ENCODE peak calls at places on chromosome 10, in six cellular contexts. One of them, this sample, is unnamed.
A peak's percentile ranks its signal among the peaks of the same experiment; 100 is the strongest.

GRCh38 chr10:73217628-73218027 is 29.4 kb downstream of the DNAJC9 start:
- DNase-seq in AG09319: no peak
- DNase-seq in OCI-LY7: no peak
- DNase-seq in suprapubic skin: no peak
- DNase-seq in natural killer cell: no peak
- DNase-seq in GM12865: no peak
- DNase-seq in this sample: no peak

GRCh38 chr10:119523916-119524719 is 18.4 kb downstream of the RGS10 start:
- DNase-seq in OCI-LY7: no peak
- DNase-seq in suprapubic skin: no peak
- DNase-seq in GM12865: no peak
- DNase-seq in AG09319: no peak
- DNase-seq in natural killer cell: no peak
- DNase-seq in this sample: no peak

GRCh38 chr10:31099664-31100063 is 68.0 kb upstream of the ZNF438 start:
- DNase-seq in natural killer cell: no peak
- DNase-seq in GM12865: no peak
- DNase-seq in suprapubic skin: no peak
- DNase-seq in AG09319: no peak
- DNase-seq in OCI-LY7: no peak
- DNase-seq in this sample: no peak

GRCh38 chr10:77037735-77038411 is 599.7 kb downstream of the KCNMA1 start:
- DNase-seq in GM12865: peak; percentile 5
- DNase-seq in OCI-LY7: no peak
- DNase-seq in natural killer cell: no peak
- DNase-seq in suprapubic skin: no peak
- DNase-seq in AG09319: no peak
- DNase-seq in this sample: no peak

GRCh38 chr10:105793071-105793470 is 1152.0 kb downstream of the SORCS3 start:
- DNase-seq in AG09319: no peak
- DNase-seq in OCI-LY7: no peak
- DNase-seq in suprapubic skin: no peak
- DNase-seq in natural killer cell: no peak
- DNase-seq in GM12865: no peak
- DNase-seq in this sample: no peak

GRCh38 chr10:77004917-77005564 is 632.6 kb downstream of the KCNMA1 start:
- DNase-seq in suprapubic skin: no peak
- DNase-seq in GM12865: peak; percentile 26
- DNase-seq in natural killer cell: no peak
- DNase-seq in OCI-LY7: peak; percentile 21
- DNase-seq in AG09319: peak; percentile 54
- DNase-seq in this sample: no peak

GRCh38 chr10:129888784-129889616 is 75.1 kb downstream of the EBF3 start:
- DNase-seq in OCI-LY7: peak; percentile 47
- DNase-seq in GM12865: peak; percentile 26
- DNase-seq in suprapubic skin: peak; percentile 87
- DNase-seq in AG09319: no peak
- DNase-seq in natural killer cell: peak; percentile 19
- DNase-seq in this sample: peak; percentile 21

GRCh38 chr10:59628456-59628855 is 81.2 kb downstream of the SLC16A9 start:
- DNase-seq in natural killer cell: no peak
- DNase-seq in AG09319: no peak
- DNase-seq in suprapubic skin: no peak
- DNase-seq in OCI-LY7: no peak
- DNase-seq in GM12865: no peak
- DNase-seq in this sample: no peak

GRCh38 chr10:55628260-55628701 is 732.8 kb downstream of the ZWINT start:
- DNase-seq in OCI-LY7: no peak
- DNase-seq in GM12865: no peak
- DNase-seq in AG09319: no peak
- DNase-seq in suprapubic skin: peak; percentile 77
- DNase-seq in natural killer cell: no peak
- DNase-seq in this sample: no peak

GRCh38 chr10:74994714-74995308 is 116.6 kb upstream of the SAMD8 start:
- DNase-seq in AG09319: no peak
- DNase-seq in natural killer cell: no peak
- DNase-seq in OCI-LY7: no peak
- DNase-seq in GM12865: peak; percentile 47
- DNase-seq in suprapubic skin: no peak
- DNase-seq in this sample: no peak

GRCh38 chr10:103534621-103535498 is 41.4 kb downstream of the NEURL1 start:
- DNase-seq in GM12865: no peak
- DNase-seq in AG09319: no peak
- DNase-seq in natural killer cell: no peak
- DNase-seq in OCI-LY7: no peak
- DNase-seq in suprapubic skin: peak; percentile 45
- DNase-seq in this sample: peak; percentile 5

GRCh38 chr10:131862548-131862947 is 38.3 kb upstream of the PPP2R2D start:
- DNase-seq in AG09319: no peak
- DNase-seq in OCI-LY7: no peak
- DNase-seq in natural killer cell: no peak
- DNase-seq in suprapubic skin: peak; percentile 74
- DNase-seq in GM12865: no peak
- DNase-seq in this sample: no peak

GRCh38 chr10:72665925-72666324 is 26.0 kb upstream of the MCU start:
- DNase-seq in AG09319: peak; percentile 18
- DNase-seq in suprapubic skin: no peak
- DNase-seq in natural killer cell: no peak
- DNase-seq in GM12865: no peak
- DNase-seq in OCI-LY7: no peak
- DNase-seq in this sample: no peak

GRCh38 chr10:34319197-34319846 is 495.8 kb downstream of the PARD3 start:
- DNase-seq in OCI-LY7: no peak
- DNase-seq in AG09319: peak; percentile 94
- DNase-seq in GM12865: no peak
- DNase-seq in natural killer cell: no peak
- DNase-seq in suprapubic skin: no peak
- DNase-seq in this sample: no peak

GRCh38 chr10:22736134-22736533 is 21.8 kb upstream of the PIP4K2A start:
- DNase-seq in OCI-LY7: no peak
- DNase-seq in AG09319: no peak
- DNase-seq in GM12865: no peak
- DNase-seq in suprapubic skin: no peak
- DNase-seq in natural killer cell: no peak
- DNase-seq in this sample: no peak

GRCh38 chr10:126935263-126935946 is 30.2 kb downstream of the DOCK1 start:
- DNase-seq in GM12865: no peak
- DNase-seq in OCI-LY7: no peak
- DNase-seq in AG09319: no peak
- DNase-seq in suprapubic skin: no peak
- DNase-seq in natural killer cell: no peak
- DNase-seq in this sample: no peak

GRCh38 chr10:19937989-19938388 is 121.8 kb downstream of the PLXDC2 start:
- DNase-seq in GM12865: no peak
- DNase-seq in suprapubic skin: no peak
- DNase-seq in AG09319: no peak
- DNase-seq in OCI-LY7: no peak
- DNase-seq in natural killer cell: no peak
- DNase-seq in this sample: no peak

GRCh38 chr10:24824536-24824935 is 100.8 kb upstream of the ARHGAP21 start:
- DNase-seq in natural killer cell: no peak
- DNase-seq in GM12865: no peak
- DNase-seq in suprapubic skin: no peak
- DNase-seq in AG09319: no peak
- DNase-seq in OCI-LY7: no peak
- DNase-seq in this sample: no peak

GRCh38 chr10:71671983-71672535 is 47.5 kb downstream of the C10orf105 start:
- DNase-seq in OCI-LY7: no peak
- DNase-seq in AG09319: no peak
- DNase-seq in suprapubic skin: no peak
- DNase-seq in natural killer cell: no peak
- DNase-seq in GM12865: no peak
- DNase-seq in this sample: no peak

GRCh38 chr10:22477365-22478287 is 132.3 kb downstream of the SPAG6 start:
- DNase-seq in GM12865: peak; percentile 13
- DNase-seq in natural killer cell: peak; percentile 27
- DNase-seq in suprapubic skin: no peak
- DNase-seq in AG09319: no peak
- DNase-seq in OCI-LY7: no peak
- DNase-seq in this sample: no peak

GRCh38 chr10:48913674-48914073 is 26.0 kb downstream of the LRRC18 start:
- DNase-seq in AG09319: no peak
- DNase-seq in OCI-LY7: no peak
- DNase-seq in natural killer cell: no peak
- DNase-seq in suprapubic skin: no peak
- DNase-seq in GM12865: no peak
- DNase-seq in this sample: no peak

GRCh38 chr10:47053399-47053798 is 142.2 kb downstream of the PTPN20 start:
- DNase-seq in AG09319: no peak
- DNase-seq in GM12865: no peak
- DNase-seq in suprapubic skin: peak; percentile 68
- DNase-seq in OCI-LY7: no peak
- DNase-seq in natural killer cell: no peak
- DNase-seq in this sample: no peak

GRCh38 chr10:28763471-28763870 is 86.2 kb downstream of the BAMBI start:
- DNase-seq in natural killer cell: no peak
- DNase-seq in AG09319: no peak
- DNase-seq in GM12865: no peak
- DNase-seq in OCI-LY7: no peak
- DNase-seq in suprapubic skin: no peak
- DNase-seq in this sample: no peak

GRCh38 chr10:57420881-57421280 is 846.8 kb downstream of the IPMK start:
- DNase-seq in OCI-LY7: no peak
- DNase-seq in AG09319: no peak
- DNase-seq in suprapubic skin: no peak
- DNase-seq in GM12865: peak; percentile 3
- DNase-seq in natural killer cell: no peak
- DNase-seq in this sample: no peak

GRCh38 chr10:47033541-47034270 is 122.5 kb downstream of the PTPN20 start:
- DNase-seq in AG09319: no peak
- DNase-seq in suprapubic skin: peak; percentile 78
- DNase-seq in GM12865: no peak
- DNase-seq in natural killer cell: no peak
- DNase-seq in OCI-LY7: no peak
- DNase-seq in this sample: peak; percentile 6

GRCh38 chr10:26556756-26557640 is 118.9 kb downstream of the APBB1IP start:
- DNase-seq in suprapubic skin: no peak
- DNase-seq in AG09319: peak; percentile 43
- DNase-seq in natural killer cell: no peak
- DNase-seq in OCI-LY7: peak; percentile 67
- DNase-seq in GM12865: peak; percentile 71
- DNase-seq in this sample: no peak

GRCh38 chr10:112815238-112816032 is 134.6 kb upstream of the TCF7L2 start:
- DNase-seq in GM12865: no peak
- DNase-seq in OCI-LY7: no peak
- DNase-seq in AG09319: no peak
- DNase-seq in suprapubic skin: no peak
- DNase-seq in natural killer cell: no peak
- DNase-seq in this sample: no peak

GRCh38 chr10:131960631-131961046 is 21.1 kb downstream of the BNIP3 start:
- DNase-seq in GM12865: no peak
- DNase-seq in AG09319: no peak
- DNase-seq in OCI-LY7: no peak
- DNase-seq in suprapubic skin: no peak
- DNase-seq in natural killer cell: no peak
- DNase-seq in this sample: no peak

GRCh38 chr10:123156091-123156490 is 1.9 kb downstream of the BUB3 start:
- DNase-seq in natural killer cell: no peak
- DNase-seq in AG09319: no peak
- DNase-seq in suprapubic skin: no peak
- DNase-seq in GM12865: no peak
- DNase-seq in OCI-LY7: no peak
- DNase-seq in this sample: no peak

DNA sequence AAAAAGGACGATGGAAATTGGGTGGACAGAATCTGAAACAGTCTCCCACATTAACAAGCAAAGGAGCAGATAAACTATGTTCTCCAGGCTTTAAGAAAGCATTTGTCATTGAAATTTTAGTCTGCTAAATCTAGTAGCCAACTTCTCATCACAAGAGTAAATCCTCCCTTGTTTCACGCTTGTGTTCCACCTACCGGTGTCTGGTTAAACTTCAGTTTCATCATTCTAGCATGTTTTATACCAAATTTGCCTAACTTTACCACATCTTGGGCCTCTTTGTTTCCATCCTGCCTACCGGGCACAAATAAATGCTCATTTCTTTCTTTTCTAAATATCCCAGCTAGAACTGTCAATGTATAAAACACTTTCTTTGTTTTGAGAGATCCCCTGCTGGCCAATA is 5.8 kb downstream of the LIPA start:
- DNase-seq in GM12865: peak; percentile 71
- DNase-seq in natural killer cell: no peak
- DNase-seq in suprapubic skin: no peak
- DNase-seq in OCI-LY7: no peak
- DNase-seq in AG09319: no peak
- DNase-seq in this sample: no peak
- TF ChIP-seq CTCF in GM12865: peak; percentile 43
- TF ChIP-seq CTCF in natural killer cell: no peak
- TF ChIP-seq CTCF in suprapubic skin: no peak
- TF ChIP-seq CTCF in OCI-LY7: peak; percentile 23
- TF ChIP-seq CTCF in AG09319: no peak
- TF ChIP-seq CTCF in this sample: no peak

GRCh38 chr10:36147529-36147928 is 505.4 kb upstream of the FZD8 start:
- DNase-seq in GM12865: no peak
- DNase-seq in OCI-LY7: no peak
- DNase-seq in suprapubic skin: no peak
- DNase-seq in AG09319: no peak
- DNase-seq in natural killer cell: no peak
- DNase-seq in this sample: no peak
- TF ChIP-seq CTCF in GM12865: no peak
- TF ChIP-seq CTCF in OCI-LY7: no peak
- TF ChIP-seq CTCF in suprapubic skin: no peak
- TF ChIP-seq CTCF in AG09319: no peak
- TF ChIP-seq CTCF in natural killer cell: no peak
- TF ChIP-seq CTCF in this sample: no peak

GRCh38 chr10:61664985-61665384 is 2.3 kb downstream of the CABCOCO1 start:
- DNase-seq in natural killer cell: no peak
- DNase-seq in AG09319: no peak
- DNase-seq in suprapubic skin: no peak
- DNase-seq in GM12865: no peak
- DNase-seq in OCI-LY7: no peak
- DNase-seq in this sample: no peak

GRCh38 chr10:61663466-61663865 is 737 bp downstream of the CABCOCO1 start:
- DNase-seq in suprapubic skin: no peak
- DNase-seq in GM12865: no peak
- DNase-seq in OCI-LY7: no peak
- DNase-seq in AG09319: no peak
- DNase-seq in natural killer cell: no peak
- DNase-seq in this sample: no peak

DNA sequence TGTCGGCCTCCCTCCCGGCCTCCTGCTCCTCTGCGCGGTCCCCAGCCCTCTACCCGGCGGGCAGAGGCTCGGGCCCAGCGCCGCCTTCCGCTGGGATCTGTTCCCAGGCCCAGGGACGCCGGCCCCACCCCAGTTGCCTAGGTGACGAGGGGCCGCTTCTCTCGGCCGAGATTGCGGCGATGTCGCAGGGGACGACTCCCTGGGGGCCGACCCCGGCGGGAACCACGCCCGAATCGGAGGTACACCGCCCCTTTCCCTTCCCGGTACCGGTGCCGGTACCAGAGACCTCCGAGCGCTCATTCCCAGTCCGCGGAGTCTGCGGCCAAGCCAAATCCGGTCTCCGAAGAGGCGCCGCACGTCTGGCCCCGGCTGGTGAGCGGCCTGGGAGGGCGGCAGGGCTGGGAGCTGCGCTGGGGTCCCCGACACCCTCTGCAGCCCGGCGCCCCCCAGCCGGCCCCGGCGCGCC is at the start of gene CABCOCO1:
- DNase-seq in GM12865: no peak
- DNase-seq in AG09319: no peak
- DNase-seq in OCI-LY7: no peak
- DNase-seq in natural killer cell: no peak
- DNase-seq in suprapubic skin: no peak
- DNase-seq in this sample: no peak
- TF ChIP-seq CTCF in GM12865: no peak
- TF ChIP-seq CTCF in AG09319: peak; percentile 26
- TF ChIP-seq CTCF in OCI-LY7: no peak
- TF ChIP-seq CTCF in natural killer cell: no peak
- TF ChIP-seq CTCF in suprapubic skin: no peak
- TF ChIP-seq CTCF in this sample: no peak

GRCh38 chr10:87594181-87594580 is 65.5 kb upstream of the PAPSS2 start:
- DNase-seq in suprapubic skin: no peak
- DNase-seq in OCI-LY7: no peak
- DNase-seq in natural killer cell: no peak
- DNase-seq in GM12865: no peak
- DNase-seq in AG09319: no peak
- DNase-seq in this sample: no peak
- TF ChIP-seq CTCF in suprapubic skin: no peak
- TF ChIP-seq CTCF in OCI-LY7: no peak
- TF ChIP-seq CTCF in natural killer cell: no peak
- TF ChIP-seq CTCF in GM12865: no peak
- TF ChIP-seq CTCF in AG09319: no peak
- TF ChIP-seq CTCF in this sample: no peak

This sample was measured in activated B cell treated with CpG ODN at 0.5 μM for 24 hours.